ENCODE peak calls at places on chromosomes 7 and 10, in ten cellular contexts. A is AG08395; K is brain microvascular endothelial cell; E is activated CD4-positive, alpha-beta T cell treated with anti-CD3 and anti-CD28 coated beads, Interleukin-2, amount 50 U/mL, for 24 hours; Y is glutamatergic neuron; W is progenitor cell of endocrine pancreas; I is cardiac fibroblast; B is EL; Z is left ventricle myocardium superior; U is T-cell. Q is an unnamed sample.

GRCh38 chr10:43172645-43173044 is 34.4 kb downstream of the CSGALNACT2 start:
- DNase-seq in A (no peak), K (no peak), E (no peak), Y (no peak), W (no peak), I (no peak), B (no peak), Z (no peak), U (no peak), Q (no peak)

GRCh38 chr7:108497082-108497725 is 28.7 kb downstream of the PNPLA8 start:
- DNase-seq in A (peak), K (peak), E (no peak), Y (peak), W (peak), I (peak), B (peak), Z (no peak), U (peak), Q (no peak)

GRCh38 chr7:91005861-91006260 is 258.4 kb upstream of the FZD1 start:
- DNase-seq in A (no peak), K (no peak), E (no peak), Y (no peak), W (no peak), I (no peak), B (no peak), Z (no peak), U (no peak), Q (no peak)

GRCh38 chr7:140876519-140877248 is 48.0 kb downstream of the BRAF start:
- DNase-seq in A (peak), K (no peak), E (no peak), Y (no peak), W (no peak), I (peak), B (peak), Z (no peak), U (no peak), Q (peak)

GRCh38 chr7:90645784-90646183 is 49.7 kb downstream of the CDK14 start:
- DNase-seq in A (no peak), K (no peak), E (no peak), Y (no peak), W (no peak), I (peak), B (no peak), Z (no peak), U (no peak), Q (no peak)

GRCh38 chr7:31111109-31111451 is 59.0 kb downstream of the ADCYAP1R1 start:
- DNase-seq in A (no peak), K (no peak), E (no peak), Y (no peak), W (no peak), I (no peak), B (no peak), Z (no peak), U (no peak), Q (no peak)

GRCh38 chr7:156764016-156764669 is 123.6 kb downstream of the RNF32 start:
- DNase-seq in A (peak), K (peak), E (no peak), Y (peak), W (no peak), I (peak), B (peak), Z (peak), U (no peak), Q (peak)

GRCh38 chr7:36784991-36785940 is 61.0 kb upstream of the AOAH start:
- DNase-seq in A (no peak), K (no peak), E (no peak), Y (no peak), W (no peak), I (peak), B (no peak), Z (peak), U (peak), Q (no peak)

GRCh38 chr10:131174211-131174565 is 137.3 kb downstream of the TCERG1L start:
- DNase-seq in A (no peak), K (no peak), E (no peak), Y (no peak), W (peak), I (no peak), B (no peak), Z (no peak), U (no peak), Q (no peak)

GRCh38 chr10:79019961-79020491 is 48.7 kb upstream of the ZMIZ1 start:
- DNase-seq in A (peak), K (no peak), E (no peak), Y (no peak), W (no peak), I (peak), B (no peak), Z (peak), U (no peak), Q (no peak)

GRCh38 chr10:99520040-99520803 is 12.5 kb upstream of the NKX2-3 start:
- DNase-seq in A (no peak), K (no peak), E (no peak), Y (peak), W (peak), I (no peak), B (no peak), Z (no peak), U (no peak), Q (no peak)

GRCh38 chr10:112404612-112405011 is 30.7 kb downstream of the ACSL5 start:
- DNase-seq in A (no peak), K (no peak), E (no peak), Y (no peak), W (no peak), I (no peak), B (peak), Z (no peak), U (no peak), Q (no peak)

GRCh38 chr7:1024331-1024761 is 20.0 kb upstream of the GPR146 start:
- DNase-seq in A (no peak), K (no peak), E (no peak), Y (no peak), W (no peak), I (no peak), B (no peak), Z (no peak), U (no peak), Q (no peak)

GRCh38 chr10:99775850-99776249 is 6.6 kb upstream of the ABCC2 start:
- DNase-seq in A (peak), K (peak), E (no peak), Y (no peak), W (no peak), I (peak), B (peak), Z (no peak), U (no peak), Q (no peak)

GRCh38 chr7:17732083-17732482 is 208.2 kb downstream of the SNX13 start:
- DNase-seq in A (no peak), K (no peak), E (no peak), Y (no peak), W (no peak), I (no peak), B (no peak), Z (no peak), U (no peak), Q (no peak)

GRCh38 chr7:24870766-24871165 is 109.2 kb downstream of the OSBPL3 start:
- DNase-seq in A (no peak), K (no peak), E (no peak), Y (no peak), W (no peak), I (no peak), B (peak), Z (no peak), U (no peak), Q (no peak)

GRCh38 chr7:148540041-148540738 is 50.4 kb upstream of the C7orf33 start:
- DNase-seq in A (peak), K (peak), E (no peak), Y (no peak), W (no peak), I (peak), B (peak), Z (peak), U (no peak), Q (no peak)